ENCODE peak calls at places on chromosomes 4 and X, in ten cellular contexts. E is fibroblast of lung, I is right lobe of liver, Z is cardiac fibroblast, B is right atrium auricular region, M is mucosa of descending colon, H is A549, D is MM.1S, Y is colonic mucosa, W is pancreas. Q is an unnamed sample.

GRCh38 chrX:18931972-18932371 is 51.9 kb downstream of the PHKA2 start:
- DNase-seq in E (peak), I (no peak), B (no peak), D (peak), Z (peak), Y (peak), M (no peak), H (peak), W (no peak), Q (peak)

GRCh38 chr4:55435136-55435535 is 39.4 kb downstream of the TMEM165 start:
- DNase-seq in I (no peak), M (no peak), H (peak), B (no peak), Z (peak), Y (no peak), D (no peak), W (no peak), E (peak), Q (peak)

GRCh38 chr4:112765317-112765989 is 128.5 kb downstream of the LARP7 start:
- DNase-seq in H (peak), M (no peak), W (no peak), Z (peak), E (peak), I (no peak), B (no peak), D (peak), Y (no peak), Q (peak)

GRCh38 chrX:55908685-55909212 is 191.2 kb downstream of the RRAGB start:
- DNase-seq in B (no peak), D (peak), M (peak), H (peak), Y (peak), I (no peak), W (no peak), E (peak), Z (peak), Q (peak)

GRCh38 chrX:100964362-100964761 is 5.1 kb upstream of the ARL13A start:
- DNase-seq in E (no peak), W (no peak), Y (no peak), B (no peak), Z (no peak), H (no peak), M (no peak), D (no peak), I (no peak), Q (no peak)

GRCh38 chrX:143634701-143635442 is 1.0 kb downstream of the SLITRK4 start:
- DNase-seq in W (peak), D (no peak), Z (peak), I (no peak), E (no peak), B (no peak), Y (no peak), H (no peak), M (peak), Q (no peak)

GRCh38 chrX:81301877-81302276 is 100.0 kb downstream of the SH3BGRL start:
- DNase-seq in Y (no peak), Z (no peak), M (no peak), D (no peak), B (no peak), E (no peak), H (no peak), I (no peak), W (no peak), Q (no peak)

GRCh38 chr4:110865611-110866254 is 242.9 kb upstream of the PITX2 start:
- DNase-seq in Z (peak), H (no peak), I (no peak), Y (no peak), B (no peak), D (no peak), W (no peak), E (peak), M (no peak), Q (no peak)

GRCh38 chrX:97524997-97525396 is 641.3 kb downstream of the RPA4 start:
- DNase-seq in B (no peak), E (no peak), I (no peak), H (no peak), M (no peak), Z (no peak), D (no peak), W (no peak), Y (no peak), Q (no peak)

GRCh38 chr4:83378426-83378825 is 43.8 kb upstream of the HPSE start:
- DNase-seq in B (no peak), H (peak), E (no peak), D (no peak), I (no peak), W (no peak), Y (no peak), Z (no peak), M (no peak), Q (peak)

GRCh38 chr4:71550220-71551190 is 211.7 kb downstream of the SLC4A4 start:
- DNase-seq in H (peak), D (no peak), B (no peak), W (no peak), I (no peak), Z (peak), E (peak), Y (peak), M (no peak), Q (no peak)

GRCh38 chr4:109094061-109094460 is 208.4 kb downstream of the COL25A1 start:
- DNase-seq in M (no peak), B (no peak), W (no peak), D (no peak), I (no peak), Y (no peak), H (no peak), E (no peak), Z (peak), Q (no peak)

GRCh38 chr4:142361981-142362380 is 484.1 kb downstream of the INPP4B start:
- DNase-seq in W (no peak), E (no peak), H (no peak), B (no peak), I (no peak), M (no peak), D (no peak), Z (no peak), Y (no peak), Q (no peak)

GRCh38 chr4:188171551-188171950 is 32.3 kb downstream of the TRIML1 start:
- DNase-seq in B (no peak), Z (no peak), I (no peak), H (no peak), W (no peak), M (no peak), D (no peak), E (no peak), Y (no peak), Q (no peak)

GRCh38 chrX:102930990-102931756 is 5.9 kb upstream of the RAB40AL start:
- DNase-seq in W (no peak), H (no peak), M (no peak), Y (no peak), I (no peak), D (no peak), E (no peak), Z (no peak), B (no peak), Q (no peak)

GRCh38 chrX:48971325-48972213 is at the start of gene KCND1:
- DNase-seq in W (peak), Z (peak), Y (peak), E (peak), M (peak), D (no peak), I (no peak), H (no peak), B (no peak), Q (no peak)

GRCh38 chr4:22500128-22500611 is 15.7 kb downstream of the ADGRA3 start:
- DNase-seq in Z (no peak), D (no peak), H (no peak), Y (peak), M (no peak), B (no peak), E (no peak), I (peak), W (no peak), Q (no peak)

GRCh38 chrX:53354669-53355068 is 67.8 kb downstream of the SMC1A start:
- DNase-seq in B (no peak), Z (peak), Y (no peak), W (no peak), M (no peak), D (no peak), I (no peak), E (no peak), H (peak), Q (no peak)

GRCh38 chrX:68183612-68184214 is 249.6 kb downstream of the OPHN1 start:
- DNase-seq in W (no peak), E (peak), M (no peak), I (no peak), B (no peak), Z (peak), Y (no peak), D (peak), H (peak), Q (peak)

GRCh38 chr4:158775091-158775651 is 6.3 kb downstream of the FNIP2 start:
- DNase-seq in D (no peak), H (peak), I (no peak), Y (peak), Z (peak), B (no peak), E (peak), W (no peak), M (no peak), Q (no peak)

GRCh38 chrX:13659057-13659456 is 6.1 kb downstream of the TCEANC start:
- DNase-seq in B (no peak), E (peak), D (no peak), M (no peak), H (peak), W (no peak), Y (no peak), I (no peak), Z (peak), Q (no peak)

GRCh38 chrX:118736394-118737010 is 9.1 kb downstream of the IL13RA1 start:
- DNase-seq in I (no peak), W (no peak), Z (no peak), M (no peak), H (no peak), B (no peak), Y (no peak), E (no peak), D (peak), Q (no peak)

GRCh38 chr4:7782783-7783182 is 156.9 kb downstream of the AFAP1 start:
- DNase-seq in E (no peak), W (no peak), M (no peak), Y (no peak), H (no peak), I (no peak), D (no peak), B (no peak), Z (no peak), Q (no peak)

GRCh38 chr4:99894998-99895397 is 771 bp upstream of the LAMTOR3 start:
- DNase-seq in I (no peak), M (peak), D (no peak), H (no peak), B (no peak), E (no peak), Z (no peak), W (no peak), Y (no peak), Q (no peak)

GRCh38 chrX:13198762-13199064 is 121.1 kb downstream of the ATXN3L start:
- DNase-seq in E (no peak), Z (no peak), H (no peak), B (no peak), Y (no peak), W (no peak), D (no peak), I (no peak), M (no peak), Q (no peak)

GRCh38 chrX:154731203-154731602 is 19.7 kb downstream of the GAB3 start:
- DNase-seq in H (no peak), I (no peak), E (no peak), M (no peak), B (no peak), Y (no peak), W (no peak), Z (no peak), D (no peak), Q (no peak)

DNA sequence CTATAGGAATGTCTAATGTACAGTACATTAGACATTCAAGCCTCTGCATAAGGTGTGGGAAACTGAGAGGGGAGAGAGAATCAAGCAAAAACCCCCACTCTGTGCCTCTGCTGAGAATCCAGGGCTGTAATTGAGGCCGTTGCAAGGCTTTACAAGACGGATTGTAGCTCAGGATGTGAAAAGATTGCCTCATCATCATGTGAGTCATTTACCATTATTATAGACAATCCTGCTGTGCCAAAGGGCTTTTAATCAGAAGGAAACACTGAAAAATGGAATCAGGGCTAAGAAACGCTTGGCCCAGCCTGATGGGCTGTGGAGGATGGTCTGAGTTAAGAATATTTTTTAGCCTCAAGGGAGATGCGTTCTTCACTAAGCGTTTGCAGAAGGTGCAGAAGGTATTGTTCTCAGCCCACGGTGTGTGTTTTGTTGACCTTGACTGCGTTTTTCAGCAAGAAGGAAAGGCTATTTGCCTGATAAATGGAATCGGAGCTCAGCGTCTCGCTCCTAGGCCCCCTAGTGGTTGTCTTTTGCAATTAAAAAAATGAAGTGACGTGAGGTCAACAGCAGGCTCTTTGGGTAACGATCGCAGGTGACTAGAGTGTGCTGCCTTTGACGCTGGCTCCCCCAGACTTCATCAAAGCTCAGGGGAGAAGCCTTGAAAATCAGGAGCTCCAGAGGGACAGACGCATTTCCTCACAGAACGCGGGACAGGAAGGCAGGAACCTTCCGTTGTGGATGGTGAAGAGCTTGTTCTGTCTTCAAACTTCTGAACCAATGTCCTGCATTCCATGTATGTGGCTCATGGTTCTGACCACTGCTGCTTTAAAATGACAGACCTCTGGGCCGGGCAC is 18.1 kb upstream of the CHRNA9 start:
- DNase-seq in E (peak), Y (peak), M (peak), W (peak), H (peak), I (peak), D (peak), B (no peak), Z (peak), Q (peak)
- H3K4me3 ChIP-seq in E (peak), Y (peak), M (no peak), W (no peak), H (peak), I (peak), D (peak), B (peak), Z (peak), Q (peak)

GRCh38 chrX:44344687-44345086 is 1.2 kb upstream of the EFHC2 start:
- DNase-seq in I (no peak), Z (no peak), M (no peak), B (no peak), W (no peak), H (no peak), Y (no peak), D (peak), E (no peak), Q (peak)
- H3K4me3 ChIP-seq in I (no peak), Z (no peak), M (no peak), B (no peak), W (no peak), H (no peak), Y (peak), D (peak), E (no peak), Q (peak)

GRCh38 chr4:81196126-81196650 is 18.8 kb downstream of the PRKG2 start:
- DNase-seq in Z (no peak), B (no peak), H (no peak), W (no peak), D (peak), Y (no peak), M (no peak), I (no peak), E (no peak), Q (no peak)
- H3K4me3 ChIP-seq in Z (no peak), B (no peak), H (no peak), W (no peak), D (no peak), Y (no peak), M (no peak), I (no peak), E (no peak), Q (no peak)

GRCh38 chrX:136207546-136207945 is 43.7 kb downstream of the MAP7D3 start:
- DNase-seq in Z (no peak), W (no peak), H (no peak), M (no peak), I (no peak), Y (no peak), E (no peak), D (no peak), B (no peak), Q (no peak)

GRCh38 chrX:136209016-136209738 is 42.0 kb downstream of the MAP7D3 start:
- DNase-seq in I (peak), Z (peak), B (no peak), E (peak), H (peak), D (peak), W (no peak), M (peak), Y (peak), Q (no peak)

GRCh38 chrX:136205882-136206281 is 45.3 kb downstream of the MAP7D3 start:
- DNase-seq in E (no peak), I (no peak), H (no peak), D (no peak), M (no peak), B (no peak), Y (no peak), Z (no peak), W (no peak), Q (no peak)

GRCh38 chrX:136204571-136204970 is 46.6 kb downstream of the MAP7D3 start:
- DNase-seq in Y (peak), D (no peak), B (peak), W (no peak), E (peak), H (peak), M (peak), I (no peak), Z (peak), Q (no peak)

DNA sequence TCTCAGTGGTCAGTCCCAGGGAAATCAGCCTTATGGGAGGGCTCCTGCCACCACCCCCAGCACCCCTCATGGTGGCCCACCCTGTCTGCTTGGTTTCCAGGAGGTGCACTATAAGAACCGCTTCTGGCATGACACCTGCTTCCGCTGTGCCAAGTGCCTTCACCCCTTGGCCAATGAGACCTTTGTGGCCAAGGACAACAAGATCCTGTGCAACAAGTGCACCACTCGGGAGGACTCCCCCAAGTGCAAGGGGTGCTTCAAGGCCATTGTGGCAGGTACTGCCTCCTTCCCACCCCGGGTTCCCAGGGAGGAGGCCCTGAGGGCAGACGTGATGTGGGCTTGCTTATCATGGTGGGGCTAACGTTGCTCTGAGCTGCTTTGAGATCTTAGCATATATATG is 44.3 kb downstream of the MAP7D3 start:
- DNase-seq in H (no peak), D (no peak), W (no peak), E (no peak), Y (no peak), Z (no peak), M (no peak), B (no peak), I (no peak), Q (no peak)
- H3K4me3 ChIP-seq in H (no peak), D (no peak), W (no peak), E (no peak), Y (no peak), Z (no peak), M (no peak), B (peak), I (no peak), Q (no peak)

GRCh38 chr4:4857001-4857808 is 2.3 kb upstream of the MSX1 start:
- DNase-seq in Y (no peak), B (no peak), W (no peak), D (no peak), E (no peak), Z (no peak), H (no peak), M (peak), I (no peak), Q (no peak)

GRCh38 chr4:4859010-4859798 is at the start of gene MSX1:
- DNase-seq in H (peak), E (peak), M (peak), Z (peak), B (peak), D (peak), W (peak), I (peak), Y (peak), Q (peak)

GRCh38 chr4:4857809-4858508 is 1.5 kb upstream of the MSX1 start:
- DNase-seq in Y (no peak), I (no peak), W (no peak), H (no peak), M (no peak), B (no peak), Z (no peak), E (no peak), D (no peak), Q (no peak)

GRCh38 chr4:4859799-4860380 is 425 bp downstream of the MSX1 start:
- DNase-seq in Z (no peak), I (no peak), Y (no peak), H (no peak), E (no peak), W (no peak), B (no peak), M (no peak), D (peak), Q (no peak)

GRCh38 chr4:4858527-4858926 is 938 bp upstream of the MSX1 start:
- DNase-seq in Y (no peak), W (no peak), B (no peak), H (no peak), M (no peak), Z (no peak), I (no peak), E (no peak), D (no peak), Q (no peak)
- H3K4me3 ChIP-seq in Y (no peak), W (no peak), B (no peak), H (no peak), M (no peak), Z (no peak), I (no peak), E (no peak), D (no peak), Q (no peak)

GRCh38 chrX:74419861-74420193 is 1.5 kb upstream of the SLC16A2 start:
- DNase-seq in E (no peak), B (no peak), M (peak), D (no peak), Y (no peak), H (no peak), Z (peak), W (peak), I (no peak), Q (no peak)
- H3K4me3 ChIP-seq in E (peak), B (peak), M (no peak), D (peak), Y (peak), H (peak), Z (peak), W (peak), I (peak), Q (no peak)

GRCh38 chrX:78104447-78105176 is 564 bp downstream of the PGK1 start:
- DNase-seq in I (peak), H (peak), Z (peak), B (peak), M (peak), E (peak), Y (peak), W (peak), D (peak), Q (no peak)
- H3K4me3 ChIP-seq in I (peak), H (peak), Z (peak), B (peak), M (peak), E (peak), Y (peak), W (peak), D (peak), Q (peak)

GRCh38 chr4:119218093-119218492 is 5.6 kb downstream of the USP53 start:
- DNase-seq in M (no peak), E (no peak), D (no peak), Y (no peak), B (no peak), W (no peak), I (no peak), Z (no peak), H (no peak), Q (no peak)
- H3K4me3 ChIP-seq in M (no peak), E (no peak), D (no peak), Y (no peak), B (no peak), W (no peak), I (no peak), Z (no peak), H (no peak), Q (no peak)